ENCODE peak calls at places on chromosomes 5 and 9, in nine cellular contexts. C, A, E, H, D, L, X, I and U are unnamed samples.

GRCh38 chr5:25458628-25459027 is 813.9 kb upstream of the CDH10 start:
- DNase-seq in H (no peak), D (no peak), C (no peak), I (no peak), E (no peak), L (no peak), X (peak), A (no peak), U (no peak)

GRCh38 chr5:152546493-152546892 is 141.4 kb upstream of the NMUR2 start:
- DNase-seq in A (no peak), X (no peak), I (no peak), D (no peak), H (no peak), L (no peak), C (no peak), E (no peak), U (no peak)

GRCh38 chr9:129483467-129484324 is 137.2 kb downstream of the C9orf50 start:
- DNase-seq in C (peak), E (peak), L (peak), H (peak), X (peak), A (peak), I (peak), D (peak), U (peak)

GRCh38 chr9:3001311-3001710 is 157.4 kb upstream of the PUM3 start:
- DNase-seq in I (no peak), D (no peak), E (no peak), L (no peak), C (no peak), H (no peak), A (no peak), X (no peak), U (no peak)

GRCh38 chr9:136181784-136182421 is 23.0 kb downstream of the LHX3 start:
- DNase-seq in X (no peak), A (no peak), E (no peak), C (no peak), L (no peak), D (no peak), I (no peak), H (no peak), U (no peak)

GRCh38 chr5:143311428-143311827 is 92.1 kb downstream of the NR3C1 start:
- DNase-seq in H (peak), X (peak), A (peak), D (peak), I (no peak), C (no peak), L (no peak), E (no peak), U (no peak)

GRCh38 chr9:110189001-110189400 is 19.0 kb downstream of the C9orf152 start:
- DNase-seq in E (peak), D (peak), C (peak), A (no peak), I (peak), X (no peak), L (no peak), H (no peak), U (peak)

GRCh38 chr9:37650873-37651768 is at the start of gene FRMPD1:
- DNase-seq in I (peak), E (no peak), A (peak), X (peak), L (peak), C (peak), D (peak), H (peak), U (peak)

GRCh38 chr5:170103447-170103846 is 2.2 kb upstream of the FOXI1 start:
- DNase-seq in C (no peak), D (no peak), I (no peak), E (no peak), A (no peak), L (no peak), H (no peak), X (no peak), U (no peak)

GRCh38 chr5:149456597-149457392 is 77.7 kb upstream of the IL17B start:
- DNase-seq in X (no peak), H (no peak), A (peak), C (no peak), D (no peak), E (no peak), I (no peak), L (no peak), U (no peak)

GRCh38 chr5:343461-344401 is 22.2 kb downstream of the AHRR start:
- DNase-seq in A (peak), D (peak), C (peak), E (no peak), L (peak), I (no peak), H (peak), X (peak), U (peak)

GRCh38 chr5:55914971-55915370 is 63.8 kb downstream of the IL31RA start:
- DNase-seq in X (no peak), A (no peak), I (no peak), L (no peak), E (no peak), H (no peak), C (no peak), D (no peak), U (no peak)

GRCh38 chr9:124621371-124622328 is 114.5 kb upstream of the NR5A1 start:
- DNase-seq in H (peak), X (no peak), C (no peak), E (no peak), A (peak), I (no peak), D (peak), L (no peak), U (no peak)

GRCh38 chr9:135884328-135885035 is 22.9 kb downstream of the CAMSAP1 start:
- DNase-seq in X (no peak), I (no peak), C (no peak), H (peak), D (peak), E (no peak), A (peak), L (no peak), U (no peak)

GRCh38 chr5:30736642-30737041 is 456.8 kb upstream of the CDH6 start:
- DNase-seq in C (no peak), I (no peak), H (peak), L (no peak), D (peak), A (no peak), X (no peak), E (no peak), U (no peak)

GRCh38 chr5:111774525-111774924 is 17.5 kb upstream of the NREP start:
- DNase-seq in A (peak), E (no peak), I (no peak), L (no peak), H (peak), D (peak), X (no peak), C (no peak), U (peak)

GRCh38 chr5:52603742-52604141 is 184.0 kb upstream of the ITGA1 start:
- DNase-seq in L (no peak), D (no peak), X (no peak), C (no peak), A (no peak), H (no peak), E (no peak), I (no peak), U (no peak)

GRCh38 chr5:96776606-96777005 is 31.1 kb downstream of the ERAP1 start:
- DNase-seq in D (no peak), H (no peak), X (no peak), I (no peak), E (no peak), A (no peak), L (no peak), C (no peak), U (no peak)

GRCh38 chr5:51679286-51679685 is 296.0 kb downstream of the ISL1 start:
- DNase-seq in D (no peak), L (no peak), A (no peak), E (no peak), C (no peak), I (no peak), X (no peak), H (no peak), U (no peak)

GRCh38 chr9:74847478-74848149 is 40.1 kb downstream of the TRPM6 start:
- DNase-seq in D (no peak), C (no peak), E (no peak), X (no peak), L (no peak), H (no peak), A (no peak), I (no peak), U (no peak)

GRCh38 chr5:95959051-95959963 is 2.3 kb downstream of the ELL2 start:
- DNase-seq in C (no peak), L (peak), D (peak), E (no peak), A (peak), H (no peak), I (no peak), X (no peak), U (no peak)

GRCh38 chr5:40223884-40224402 is 455.8 kb upstream of the PTGER4 start:
- DNase-seq in X (peak), I (no peak), D (peak), H (peak), L (peak), A (peak), E (no peak), C (no peak), U (no peak)

GRCh38 chr5:122471031-122471751 is 159.2 kb downstream of the SNCAIP start:
- DNase-seq in L (no peak), C (no peak), X (no peak), I (no peak), A (no peak), H (no peak), D (no peak), E (no peak), U (no peak)

GRCh38 chr5:126373621-126374416 is 49.4 kb upstream of the GRAMD2B start:
- DNase-seq in L (peak), A (no peak), I (no peak), X (no peak), C (no peak), E (no peak), D (no peak), H (peak), U (no peak)

GRCh38 chr5:155616779-155617392 is 603.3 kb downstream of the KIF4B start:
- DNase-seq in D (no peak), E (peak), X (peak), L (peak), H (no peak), A (peak), I (peak), C (peak), U (no peak)

GRCh38 chr9:13082796-13083195 is 196.7 kb downstream of the MPDZ start:
- DNase-seq in I (no peak), C (no peak), L (no peak), X (peak), H (no peak), A (no peak), E (no peak), D (no peak), U (no peak)

GRCh38 chr9:114883709-114884108 is 46.7 kb downstream of the TNFSF8 start:
- DNase-seq in E (no peak), L (no peak), A (no peak), H (no peak), I (no peak), X (no peak), D (no peak), C (no peak), U (no peak)

GRCh38 chr9:114884787-114885452 is 45.5 kb downstream of the TNFSF8 start:
- DNase-seq in C (peak), L (no peak), X (peak), H (no peak), E (no peak), D (peak), I (peak), A (no peak), U (no peak)

GRCh38 chr9:114880276-114880891 is 50.0 kb downstream of the TNFSF8 start:
- DNase-seq in I (no peak), E (no peak), X (no peak), D (peak), H (no peak), A (peak), C (no peak), L (no peak), U (no peak)

DNA sequence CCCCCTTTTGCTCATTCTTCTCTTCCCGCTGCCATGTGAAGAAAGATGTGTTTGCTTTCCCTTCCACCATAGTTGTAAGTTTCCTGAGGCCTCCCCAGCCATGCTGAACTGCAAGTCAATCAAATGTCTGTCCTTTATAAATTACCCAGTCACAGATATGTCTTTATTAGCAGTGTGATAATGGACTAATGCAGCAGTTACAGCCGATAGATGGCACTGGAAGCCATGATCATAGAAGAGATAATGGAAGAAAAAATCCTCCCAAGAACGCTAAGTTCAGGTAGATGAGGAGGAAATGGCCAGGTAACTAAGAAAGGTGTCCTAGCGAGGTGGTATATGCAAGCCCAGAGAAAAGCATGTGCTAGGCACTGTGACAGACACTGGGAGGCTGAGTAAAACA is 51.2 kb downstream of the TNFSF8 start:
- DNase-seq in H (no peak), E (no peak), D (no peak), I (no peak), A (no peak), L (no peak), X (no peak), C (no peak), U (no peak)
- TF ChIP-seq CTCF in H (no peak), E (no peak), D (no peak), I (no peak), A (no peak), L (no peak), X (no peak), C (no peak), U (no peak)

GRCh38 chr5:147234825-147235635 is at the start of gene STK32A:
- DNase-seq in D (no peak), L (no peak), A (peak), E (peak), H (peak), I (no peak), X (no peak), C (peak), U (peak)
- TF ChIP-seq CTCF in D (no peak), L (no peak), A (no peak), E (no peak), H (no peak), I (no peak), X (peak), C (no peak), U (no peak)

GRCh38 chr5:131495536-131496399 is 139.3 kb downstream of the RAPGEF6 start:
- DNase-seq in D (no peak), X (no peak), I (no peak), A (no peak), E (no peak), C (no peak), H (no peak), L (no peak), U (no peak)

GRCh38 chr5:131491749-131492148 is 143.3 kb downstream of the RAPGEF6 start:
- DNase-seq in X (no peak), D (peak), H (no peak), C (no peak), I (no peak), E (no peak), A (no peak), L (no peak), U (no peak)

DNA sequence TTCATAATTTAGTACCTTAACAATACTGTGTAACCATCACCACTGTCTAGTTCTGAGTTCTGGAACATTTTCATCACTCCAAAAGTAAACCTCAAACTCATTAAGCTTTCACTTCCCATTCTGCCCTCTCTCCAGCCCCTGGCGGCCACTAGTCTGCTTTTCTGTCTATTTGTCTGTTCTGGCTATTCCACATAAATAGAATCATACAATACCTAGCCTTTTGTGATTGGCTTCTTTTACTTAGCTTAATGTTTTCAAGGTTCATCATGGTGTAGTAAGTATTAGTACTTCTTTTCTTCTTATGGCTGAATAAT is 138.7 kb downstream of the RAPGEF6 start:
- DNase-seq in X (no peak), A (no peak), L (peak), C (no peak), H (no peak), D (no peak), E (no peak), I (no peak), U (no peak)
- TF ChIP-seq CTCF in X (no peak), A (no peak), L (no peak), C (no peak), H (no peak), D (no peak), E (no peak), I (no peak), U (no peak)

GRCh38 chr9:101337237-101337636 is 47.6 kb downstream of the BAAT start:
- DNase-seq in A (no peak), H (no peak), E (no peak), I (no peak), D (no peak), L (no peak), C (no peak), X (no peak), U (no peak)
- TF ChIP-seq CTCF in A (no peak), H (no peak), E (no peak), I (no peak), D (no peak), L (no peak), C (no peak), X (no peak), U (no peak)

GRCh38 chr5:86115164-86115563 is 502.6 kb upstream of the COX7C start:
- DNase-seq in I (no peak), L (no peak), A (no peak), E (no peak), D (no peak), H (no peak), C (no peak), X (no peak), U (no peak)

DNA sequence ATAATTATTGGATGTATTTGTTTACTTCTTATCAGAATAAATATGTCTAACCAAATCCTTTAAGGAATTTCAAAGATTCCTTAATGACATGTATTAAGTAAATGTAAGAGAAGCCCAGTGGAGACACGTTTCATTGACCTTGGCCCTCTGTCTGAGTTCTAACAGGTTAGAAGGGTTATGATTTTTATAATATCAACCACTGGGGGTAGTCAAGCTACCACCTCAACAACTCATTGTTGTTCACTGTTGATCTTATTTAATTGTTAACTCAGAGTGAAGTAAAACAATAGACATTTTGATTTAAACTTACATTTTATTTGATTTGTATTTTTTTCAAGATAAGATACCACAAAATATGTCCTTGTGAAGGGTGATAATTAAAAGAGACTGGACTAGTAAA is 499.2 kb upstream of the COX7C start:
- DNase-seq in X (peak), E (no peak), H (no peak), I (no peak), D (no peak), A (no peak), L (no peak), C (no peak), U (no peak)
- TF ChIP-seq CTCF in X (peak), E (no peak), H (no peak), I (no peak), D (no peak), A (no peak), L (no peak), C (no peak), U (no peak)

DNA sequence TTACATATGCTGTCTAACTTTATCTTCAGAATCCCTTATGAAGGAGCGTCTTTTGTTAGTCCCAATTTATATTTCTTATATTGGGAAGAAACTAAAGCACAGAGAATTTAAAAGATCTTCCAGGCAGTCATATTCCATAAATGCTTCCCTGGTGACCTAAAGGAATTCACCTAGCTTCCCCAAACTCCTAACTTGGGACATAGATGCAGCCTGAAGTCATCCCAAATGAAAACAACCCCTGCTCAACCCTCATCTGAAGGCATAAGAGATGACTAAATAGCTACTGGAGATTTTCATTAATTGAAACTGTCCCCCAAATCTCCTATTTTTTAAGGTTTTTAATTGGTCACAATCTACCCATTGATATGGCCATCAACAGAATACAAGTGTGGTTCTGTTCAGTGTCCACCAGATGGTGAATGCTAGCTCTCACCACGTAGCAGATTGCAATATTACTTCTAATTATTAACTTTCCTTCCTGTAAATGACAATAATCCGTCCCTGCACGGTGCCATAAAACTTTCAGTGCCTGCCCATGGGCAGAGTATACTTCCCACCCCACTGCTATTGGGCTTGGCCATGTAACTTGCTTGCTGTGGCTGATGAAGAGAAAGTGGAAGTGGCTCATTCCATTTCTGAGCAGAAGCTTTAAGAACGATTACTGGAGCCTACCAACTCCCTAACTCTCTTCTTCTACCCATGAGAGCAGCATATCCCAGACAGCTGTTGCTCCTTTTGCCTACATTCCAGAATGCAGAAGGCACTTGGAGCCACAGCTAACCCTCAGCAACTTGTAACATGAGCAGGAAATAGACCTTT is 18.7 kb downstream of the PRUNE2 start:
- DNase-seq in H (peak), A (no peak), D (no peak), C (no peak), L (no peak), E (no peak), X (no peak), I (peak), U (no peak)
- TF ChIP-seq CTCF in H (no peak), A (no peak), D (no peak), C (no peak), L (no peak), E (no peak), X (no peak), I (no peak), U (no peak)